ENCODE peak calls at places on chromosomes 1 and 21, in eight cellular contexts. One of them, this sample, is unnamed.

GRCh38 chr1:169584483-169585144 is 1.7 kb downstream of the F5 start:
- DNase-seq in GF-D8: no peak
- DNase-seq in stomach: no peak
- DNase-seq in stimulated activated CD4-positive, alpha-beta T cell treated with anti-CD3 and anti-CD28 coated beads, Interleukin-4, amount 100 ng/mL, for 4 hours: no peak
- DNase-seq in upper lobe of right lung: no peak
- DNase-seq in activated naive CD4-positive, alpha-beta T cell treated with anti-CD3 and anti-CD28 coated beads, Interleukin-2, amount 50 U/mL, for 72 hours: peak
- DNase-seq in ecto neural progenitor cell: no peak
- DNase-seq in AG04449: no peak
- DNase-seq in this sample: no peak

GRCh38 chr1:166479052-166479631 is 312.3 kb upstream of the FAM78B start:
- DNase-seq in GF-D8: no peak
- DNase-seq in stomach: peak
- DNase-seq in stimulated activated CD4-positive, alpha-beta T cell treated with anti-CD3 and anti-CD28 coated beads, Interleukin-4, amount 100 ng/mL, for 4 hours: peak
- DNase-seq in upper lobe of right lung: no peak
- DNase-seq in activated naive CD4-positive, alpha-beta T cell treated with anti-CD3 and anti-CD28 coated beads, Interleukin-2, amount 50 U/mL, for 72 hours: peak
- DNase-seq in ecto neural progenitor cell: peak
- DNase-seq in AG04449: no peak
- DNase-seq in this sample: peak

GRCh38 chr1:235838021-235838420 is 28.7 kb downstream of the LYST start:
- DNase-seq in GF-D8: no peak
- DNase-seq in stomach: no peak
- DNase-seq in stimulated activated CD4-positive, alpha-beta T cell treated with anti-CD3 and anti-CD28 coated beads, Interleukin-4, amount 100 ng/mL, for 4 hours: no peak
- DNase-seq in upper lobe of right lung: no peak
- DNase-seq in activated naive CD4-positive, alpha-beta T cell treated with anti-CD3 and anti-CD28 coated beads, Interleukin-2, amount 50 U/mL, for 72 hours: no peak
- DNase-seq in ecto neural progenitor cell: no peak
- DNase-seq in AG04449: no peak
- DNase-seq in this sample: no peak

GRCh38 chr1:156776942-156777341 is 9.6 kb downstream of the PRCC start:
- DNase-seq in GF-D8: no peak
- DNase-seq in stomach: no peak
- DNase-seq in stimulated activated CD4-positive, alpha-beta T cell treated with anti-CD3 and anti-CD28 coated beads, Interleukin-4, amount 100 ng/mL, for 4 hours: no peak
- DNase-seq in upper lobe of right lung: no peak
- DNase-seq in activated naive CD4-positive, alpha-beta T cell treated with anti-CD3 and anti-CD28 coated beads, Interleukin-2, amount 50 U/mL, for 72 hours: no peak
- DNase-seq in ecto neural progenitor cell: no peak
- DNase-seq in AG04449: no peak
- DNase-seq in this sample: no peak

GRCh38 chr1:16391408-16391807 is 24.4 kb downstream of the SZRD1 start:
- DNase-seq in GF-D8: peak
- DNase-seq in stomach: no peak
- DNase-seq in stimulated activated CD4-positive, alpha-beta T cell treated with anti-CD3 and anti-CD28 coated beads, Interleukin-4, amount 100 ng/mL, for 4 hours: no peak
- DNase-seq in upper lobe of right lung: no peak
- DNase-seq in activated naive CD4-positive, alpha-beta T cell treated with anti-CD3 and anti-CD28 coated beads, Interleukin-2, amount 50 U/mL, for 72 hours: no peak
- DNase-seq in ecto neural progenitor cell: no peak
- DNase-seq in AG04449: no peak
- DNase-seq in this sample: no peak

GRCh38 chr1:37717631-37718030 is 25.3 kb downstream of the CDCA8 start:
- DNase-seq in GF-D8: no peak
- DNase-seq in stomach: no peak
- DNase-seq in stimulated activated CD4-positive, alpha-beta T cell treated with anti-CD3 and anti-CD28 coated beads, Interleukin-4, amount 100 ng/mL, for 4 hours: no peak
- DNase-seq in upper lobe of right lung: no peak
- DNase-seq in activated naive CD4-positive, alpha-beta T cell treated with anti-CD3 and anti-CD28 coated beads, Interleukin-2, amount 50 U/mL, for 72 hours: no peak
- DNase-seq in ecto neural progenitor cell: no peak
- DNase-seq in AG04449: no peak
- DNase-seq in this sample: no peak

GRCh38 chr1:168101336-168101735 is 35.4 kb downstream of the GPR161 start:
- DNase-seq in GF-D8: no peak
- DNase-seq in stomach: no peak
- DNase-seq in stimulated activated CD4-positive, alpha-beta T cell treated with anti-CD3 and anti-CD28 coated beads, Interleukin-4, amount 100 ng/mL, for 4 hours: no peak
- DNase-seq in upper lobe of right lung: no peak
- DNase-seq in activated naive CD4-positive, alpha-beta T cell treated with anti-CD3 and anti-CD28 coated beads, Interleukin-2, amount 50 U/mL, for 72 hours: no peak
- DNase-seq in ecto neural progenitor cell: no peak
- DNase-seq in AG04449: no peak
- DNase-seq in this sample: no peak

GRCh38 chr1:21284206-21285137 is 5.8 kb downstream of the ECE1 start:
- DNase-seq in GF-D8: peak
- DNase-seq in stomach: peak
- DNase-seq in stimulated activated CD4-positive, alpha-beta T cell treated with anti-CD3 and anti-CD28 coated beads, Interleukin-4, amount 100 ng/mL, for 4 hours: no peak
- DNase-seq in upper lobe of right lung: no peak
- DNase-seq in activated naive CD4-positive, alpha-beta T cell treated with anti-CD3 and anti-CD28 coated beads, Interleukin-2, amount 50 U/mL, for 72 hours: no peak
- DNase-seq in ecto neural progenitor cell: peak
- DNase-seq in AG04449: no peak
- DNase-seq in this sample: no peak

GRCh38 chr1:155173478-155174333 is at the start of gene TRIM46:
- DNase-seq in GF-D8: no peak
- DNase-seq in stomach: peak
- DNase-seq in stimulated activated CD4-positive, alpha-beta T cell treated with anti-CD3 and anti-CD28 coated beads, Interleukin-4, amount 100 ng/mL, for 4 hours: peak
- DNase-seq in upper lobe of right lung: peak
- DNase-seq in activated naive CD4-positive, alpha-beta T cell treated with anti-CD3 and anti-CD28 coated beads, Interleukin-2, amount 50 U/mL, for 72 hours: peak
- DNase-seq in ecto neural progenitor cell: peak
- DNase-seq in AG04449: no peak
- DNase-seq in this sample: peak

GRCh38 chr1:44327679-44328491 is 27.2 kb downstream of the ERI3 start:
- DNase-seq in GF-D8: no peak
- DNase-seq in stomach: peak
- DNase-seq in stimulated activated CD4-positive, alpha-beta T cell treated with anti-CD3 and anti-CD28 coated beads, Interleukin-4, amount 100 ng/mL, for 4 hours: no peak
- DNase-seq in upper lobe of right lung: peak
- DNase-seq in activated naive CD4-positive, alpha-beta T cell treated with anti-CD3 and anti-CD28 coated beads, Interleukin-2, amount 50 U/mL, for 72 hours: no peak
- DNase-seq in ecto neural progenitor cell: no peak
- DNase-seq in AG04449: peak
- DNase-seq in this sample: no peak

GRCh38 chr1:178451529-178451928 is 45.2 kb downstream of the CLEC20A start:
- DNase-seq in GF-D8: no peak
- DNase-seq in stomach: no peak
- DNase-seq in stimulated activated CD4-positive, alpha-beta T cell treated with anti-CD3 and anti-CD28 coated beads, Interleukin-4, amount 100 ng/mL, for 4 hours: no peak
- DNase-seq in upper lobe of right lung: no peak
- DNase-seq in activated naive CD4-positive, alpha-beta T cell treated with anti-CD3 and anti-CD28 coated beads, Interleukin-2, amount 50 U/mL, for 72 hours: no peak
- DNase-seq in ecto neural progenitor cell: no peak
- DNase-seq in AG04449: no peak
- DNase-seq in this sample: no peak

GRCh38 chr1:169884616-169885015 is 9.1 kb downstream of the SCYL3 start:
- DNase-seq in GF-D8: no peak
- DNase-seq in stomach: no peak
- DNase-seq in stimulated activated CD4-positive, alpha-beta T cell treated with anti-CD3 and anti-CD28 coated beads, Interleukin-4, amount 100 ng/mL, for 4 hours: no peak
- DNase-seq in upper lobe of right lung: no peak
- DNase-seq in activated naive CD4-positive, alpha-beta T cell treated with anti-CD3 and anti-CD28 coated beads, Interleukin-2, amount 50 U/mL, for 72 hours: no peak
- DNase-seq in ecto neural progenitor cell: no peak
- DNase-seq in AG04449: no peak
- DNase-seq in this sample: no peak

GRCh38 chr1:229714964-229715603 is 89.0 kb downstream of the URB2 start:
- DNase-seq in GF-D8: no peak
- DNase-seq in stomach: peak
- DNase-seq in stimulated activated CD4-positive, alpha-beta T cell treated with anti-CD3 and anti-CD28 coated beads, Interleukin-4, amount 100 ng/mL, for 4 hours: peak
- DNase-seq in upper lobe of right lung: no peak
- DNase-seq in activated naive CD4-positive, alpha-beta T cell treated with anti-CD3 and anti-CD28 coated beads, Interleukin-2, amount 50 U/mL, for 72 hours: peak
- DNase-seq in ecto neural progenitor cell: no peak
- DNase-seq in AG04449: no peak
- DNase-seq in this sample: no peak

GRCh38 chr21:46109251-46110221 is 11.6 kb downstream of the COL6A2 start:
- DNase-seq in GF-D8: no peak
- DNase-seq in stomach: peak
- DNase-seq in stimulated activated CD4-positive, alpha-beta T cell treated with anti-CD3 and anti-CD28 coated beads, Interleukin-4, amount 100 ng/mL, for 4 hours: no peak
- DNase-seq in upper lobe of right lung: peak
- DNase-seq in activated naive CD4-positive, alpha-beta T cell treated with anti-CD3 and anti-CD28 coated beads, Interleukin-2, amount 50 U/mL, for 72 hours: peak
- DNase-seq in ecto neural progenitor cell: no peak
- DNase-seq in AG04449: no peak
- DNase-seq in this sample: no peak

GRCh38 chr1:199685369-199685768 is 342.1 kb upstream of the NR5A2 start:
- DNase-seq in GF-D8: no peak
- DNase-seq in stomach: no peak
- DNase-seq in stimulated activated CD4-positive, alpha-beta T cell treated with anti-CD3 and anti-CD28 coated beads, Interleukin-4, amount 100 ng/mL, for 4 hours: no peak
- DNase-seq in upper lobe of right lung: no peak
- DNase-seq in activated naive CD4-positive, alpha-beta T cell treated with anti-CD3 and anti-CD28 coated beads, Interleukin-2, amount 50 U/mL, for 72 hours: no peak
- DNase-seq in ecto neural progenitor cell: no peak
- DNase-seq in AG04449: no peak
- DNase-seq in this sample: no peak

GRCh38 chr21:16419188-16419874 is 689.5 kb downstream of the USP25 start:
- DNase-seq in GF-D8: no peak
- DNase-seq in stomach: peak
- DNase-seq in stimulated activated CD4-positive, alpha-beta T cell treated with anti-CD3 and anti-CD28 coated beads, Interleukin-4, amount 100 ng/mL, for 4 hours: no peak
- DNase-seq in upper lobe of right lung: peak
- DNase-seq in activated naive CD4-positive, alpha-beta T cell treated with anti-CD3 and anti-CD28 coated beads, Interleukin-2, amount 50 U/mL, for 72 hours: no peak
- DNase-seq in ecto neural progenitor cell: no peak
- DNase-seq in AG04449: no peak
- DNase-seq in this sample: no peak

GRCh38 chr1:109484519-109484975 is 842 bp downstream of the ATXN7L2 start:
- DNase-seq in GF-D8: no peak
- DNase-seq in stomach: no peak
- DNase-seq in stimulated activated CD4-positive, alpha-beta T cell treated with anti-CD3 and anti-CD28 coated beads, Interleukin-4, amount 100 ng/mL, for 4 hours: no peak
- DNase-seq in upper lobe of right lung: no peak
- DNase-seq in activated naive CD4-positive, alpha-beta T cell treated with anti-CD3 and anti-CD28 coated beads, Interleukin-2, amount 50 U/mL, for 72 hours: no peak
- DNase-seq in ecto neural progenitor cell: no peak
- DNase-seq in AG04449: no peak
- DNase-seq in this sample: no peak

GRCh38 chr1:114334297-114334696 is 176.7 kb downstream of the TRIM33 start:
- DNase-seq in GF-D8: no peak
- DNase-seq in stomach: no peak
- DNase-seq in stimulated activated CD4-positive, alpha-beta T cell treated with anti-CD3 and anti-CD28 coated beads, Interleukin-4, amount 100 ng/mL, for 4 hours: no peak
- DNase-seq in upper lobe of right lung: no peak
- DNase-seq in activated naive CD4-positive, alpha-beta T cell treated with anti-CD3 and anti-CD28 coated beads, Interleukin-2, amount 50 U/mL, for 72 hours: no peak
- DNase-seq in ecto neural progenitor cell: no peak
- DNase-seq in AG04449: no peak
- DNase-seq in this sample: no peak

GRCh38 chr1:228894442-228894989 is 159.2 kb downstream of the RHOU start:
- DNase-seq in GF-D8: no peak
- DNase-seq in stomach: no peak
- DNase-seq in stimulated activated CD4-positive, alpha-beta T cell treated with anti-CD3 and anti-CD28 coated beads, Interleukin-4, amount 100 ng/mL, for 4 hours: no peak
- DNase-seq in upper lobe of right lung: no peak
- DNase-seq in activated naive CD4-positive, alpha-beta T cell treated with anti-CD3 and anti-CD28 coated beads, Interleukin-2, amount 50 U/mL, for 72 hours: no peak
- DNase-seq in ecto neural progenitor cell: peak
- DNase-seq in AG04449: no peak
- DNase-seq in this sample: no peak

GRCh38 chr21:29217818-29218252 is 80.9 kb upstream of the BACH1 start:
- DNase-seq in GF-D8: no peak
- DNase-seq in stomach: no peak
- DNase-seq in stimulated activated CD4-positive, alpha-beta T cell treated with anti-CD3 and anti-CD28 coated beads, Interleukin-4, amount 100 ng/mL, for 4 hours: no peak
- DNase-seq in upper lobe of right lung: no peak
- DNase-seq in activated naive CD4-positive, alpha-beta T cell treated with anti-CD3 and anti-CD28 coated beads, Interleukin-2, amount 50 U/mL, for 72 hours: no peak
- DNase-seq in ecto neural progenitor cell: no peak
- DNase-seq in AG04449: peak
- DNase-seq in this sample: no peak

GRCh38 chr1:156407760-156408159 is 38.7 kb downstream of the RHBG start:
- DNase-seq in GF-D8: no peak
- DNase-seq in stomach: no peak
- DNase-seq in stimulated activated CD4-positive, alpha-beta T cell treated with anti-CD3 and anti-CD28 coated beads, Interleukin-4, amount 100 ng/mL, for 4 hours: no peak
- DNase-seq in upper lobe of right lung: no peak
- DNase-seq in activated naive CD4-positive, alpha-beta T cell treated with anti-CD3 and anti-CD28 coated beads, Interleukin-2, amount 50 U/mL, for 72 hours: no peak
- DNase-seq in ecto neural progenitor cell: no peak
- DNase-seq in AG04449: no peak
- DNase-seq in this sample: no peak

GRCh38 chr1:113675299-113675698 is 84.0 kb downstream of the PHTF1 start:
- DNase-seq in GF-D8: no peak
- DNase-seq in stomach: no peak
- DNase-seq in stimulated activated CD4-positive, alpha-beta T cell treated with anti-CD3 and anti-CD28 coated beads, Interleukin-4, amount 100 ng/mL, for 4 hours: no peak
- DNase-seq in upper lobe of right lung: no peak
- DNase-seq in activated naive CD4-positive, alpha-beta T cell treated with anti-CD3 and anti-CD28 coated beads, Interleukin-2, amount 50 U/mL, for 72 hours: no peak
- DNase-seq in ecto neural progenitor cell: no peak
- DNase-seq in AG04449: no peak
- DNase-seq in this sample: no peak

GRCh38 chr1:224864006-224864405 is 65.5 kb upstream of the DNAH14 start:
- DNase-seq in GF-D8: no peak
- DNase-seq in stomach: no peak
- DNase-seq in stimulated activated CD4-positive, alpha-beta T cell treated with anti-CD3 and anti-CD28 coated beads, Interleukin-4, amount 100 ng/mL, for 4 hours: no peak
- DNase-seq in upper lobe of right lung: no peak
- DNase-seq in activated naive CD4-positive, alpha-beta T cell treated with anti-CD3 and anti-CD28 coated beads, Interleukin-2, amount 50 U/mL, for 72 hours: no peak
- DNase-seq in ecto neural progenitor cell: no peak
- DNase-seq in AG04449: no peak
- DNase-seq in this sample: no peak

GRCh38 chr1:160429125-160429551 is 28.8 kb downstream of the VANGL2 start:
- DNase-seq in GF-D8: no peak
- DNase-seq in stomach: peak
- DNase-seq in stimulated activated CD4-positive, alpha-beta T cell treated with anti-CD3 and anti-CD28 coated beads, Interleukin-4, amount 100 ng/mL, for 4 hours: no peak
- DNase-seq in upper lobe of right lung: no peak
- DNase-seq in activated naive CD4-positive, alpha-beta T cell treated with anti-CD3 and anti-CD28 coated beads, Interleukin-2, amount 50 U/mL, for 72 hours: no peak
- DNase-seq in ecto neural progenitor cell: no peak
- DNase-seq in AG04449: no peak
- DNase-seq in this sample: no peak

GRCh38 chr1:40663324-40664166 is 1.9 kb downstream of the RIMS3 start:
- DNase-seq in GF-D8: no peak
- DNase-seq in stomach: no peak
- DNase-seq in stimulated activated CD4-positive, alpha-beta T cell treated with anti-CD3 and anti-CD28 coated beads, Interleukin-4, amount 100 ng/mL, for 4 hours: no peak
- DNase-seq in upper lobe of right lung: no peak
- DNase-seq in activated naive CD4-positive, alpha-beta T cell treated with anti-CD3 and anti-CD28 coated beads, Interleukin-2, amount 50 U/mL, for 72 hours: no peak
- DNase-seq in ecto neural progenitor cell: no peak
- DNase-seq in AG04449: no peak
- DNase-seq in this sample: no peak

GRCh38 chr1:17890056-17890814 is 135.1 kb downstream of the ACTL8 start:
- DNase-seq in GF-D8: no peak
- DNase-seq in stomach: no peak
- DNase-seq in stimulated activated CD4-positive, alpha-beta T cell treated with anti-CD3 and anti-CD28 coated beads, Interleukin-4, amount 100 ng/mL, for 4 hours: no peak
- DNase-seq in upper lobe of right lung: peak
- DNase-seq in activated naive CD4-positive, alpha-beta T cell treated with anti-CD3 and anti-CD28 coated beads, Interleukin-2, amount 50 U/mL, for 72 hours: no peak
- DNase-seq in ecto neural progenitor cell: peak
- DNase-seq in AG04449: no peak
- DNase-seq in this sample: no peak

This sample was measured in D721Med.